ENCODE peak calls at places on chromosomes 7 and 10, in ten cellular contexts. X, M, V, D, J, K, A, R, H and W are unnamed samples.
A peak's percentile ranks its signal among the peaks of the same experiment; 100 is the strongest.

GRCh38 chr7:143434660-143435059 is 8.6 kb upstream of the TAS2R60 start:
- DNase-seq in V (no peak), D (peak; percentile 77), X (no peak), R (no peak), J (no peak), A (no peak), M (no peak), H (peak; percentile 17), K (peak; percentile 91), W (peak; percentile 6)

GRCh38 chr7:131039836-131040235 is 287.8 kb upstream of the MKLN1 start:
- DNase-seq in V (no peak), D (peak; percentile 37), K (peak; percentile 43), R (no peak), M (no peak), A (no peak), X (no peak), H (no peak), J (no peak), W (no peak)

GRCh38 chr10:71582019-71582418 is 137.6 kb downstream of the C10orf105 start:
- DNase-seq in H (peak; percentile 68), K (peak; percentile 47), V (no peak), M (no peak), R (no peak), X (no peak), D (peak; percentile 24), J (no peak), A (peak; percentile 71), W (no peak)

GRCh38 chr10:89789188-89789587 is 87.8 kb downstream of the KIF20B start:
- DNase-seq in J (no peak), X (no peak), R (no peak), K (no peak), M (no peak), H (no peak), A (no peak), D (no peak), V (no peak), W (no peak)

GRCh38 chr10:59234814-59235429 is 58.5 kb downstream of the PHYHIPL start:
- DNase-seq in M (peak; percentile 26), D (peak; percentile 66), X (peak; percentile 16), K (peak; percentile 68), A (peak; percentile 10), R (peak; percentile 23), H (peak; percentile 25), J (no peak), V (no peak), W (no peak)

GRCh38 chr7:90239625-90240228 is 5.2 kb upstream of the CFAP69 start:
- DNase-seq in X (no peak), A (no peak), D (no peak), H (no peak), K (no peak), J (no peak), V (no peak), R (no peak), M (no peak), W (no peak)

GRCh38 chr7:28570970-28571288 is 158.6 kb downstream of the CREB5 start:
- DNase-seq in X (no peak), D (peak; percentile 61), A (no peak), H (peak; percentile 39), V (no peak), R (peak; percentile 82), M (no peak), K (peak; percentile 70), J (no peak), W (no peak)

GRCh38 chr10:45500798-45501197 is 126.8 kb downstream of the ALOX5 start:
- DNase-seq in R (no peak), V (no peak), D (no peak), K (no peak), M (no peak), H (no peak), X (no peak), J (no peak), A (no peak), W (no peak)

GRCh38 chr7:123472751-123473150 is 61.6 kb downstream of the IQUB start:
- DNase-seq in X (no peak), V (no peak), D (no peak), H (no peak), M (no peak), A (no peak), J (no peak), R (no peak), K (no peak), W (no peak)

GRCh38 chr7:149330914-149331567 is 69.0 kb downstream of the ZNF783 start:
- DNase-seq in A (no peak), X (no peak), M (no peak), H (no peak), K (peak; percentile 32), D (peak; percentile 19), R (peak; percentile 5), J (no peak), V (no peak), W (no peak)

GRCh38 chr10:9188022-9188810 is 1133.7 kb downstream of the GATA3 start:
- DNase-seq in V (no peak), M (no peak), D (no peak), R (no peak), H (no peak), A (no peak), K (no peak), J (no peak), X (no peak), W (no peak)

GRCh38 chr7:41816111-41816510 is 113.2 kb upstream of the INHBA start:
- DNase-seq in H (no peak), A (no peak), J (no peak), M (peak; percentile 96), V (no peak), R (peak; percentile 51), K (no peak), X (peak; percentile 60), D (no peak), W (no peak)

GRCh38 chr7:116249969-116250553 is 39.7 kb downstream of the TES start:
- DNase-seq in R (no peak), A (peak; percentile 51), H (peak; percentile 36), V (no peak), K (peak; percentile 78), D (peak; percentile 65), J (no peak), X (no peak), M (peak; percentile 38), W (no peak)

GRCh38 chr7:154304740-154305679 is 252.8 kb downstream of the DPP6 start:
- DNase-seq in V (no peak), K (no peak), J (no peak), D (no peak), M (no peak), X (no peak), A (peak; percentile 72), R (no peak), H (no peak), W (no peak)

GRCh38 chr7:100673942-100674431 is 447 bp downstream of the GNB2 start:
- DNase-seq in H (peak; percentile 56), V (no peak), K (peak; percentile 29), M (peak; percentile 51), D (peak; percentile 32), J (no peak), X (no peak), R (peak; percentile 48), A (no peak), W (no peak)

GRCh38 chr10:122642726-122643605 is 56.7 kb downstream of the C10orf120 start:
- DNase-seq in J (no peak), A (no peak), M (no peak), K (no peak), D (no peak), V (no peak), X (no peak), H (no peak), R (no peak), W (no peak)

GRCh38 chr10:31399631-31400030 is 80.6 kb downstream of the ZEB1 start:
- DNase-seq in A (peak; percentile 11), V (no peak), K (no peak), D (peak; percentile 51), X (no peak), R (no peak), H (peak; percentile 28), J (no peak), M (no peak), W (no peak)

GRCh38 chr10:24453973-24454372 is 245.0 kb downstream of the KIAA1217 start:
- DNase-seq in V (no peak), K (no peak), J (no peak), A (no peak), D (no peak), X (no peak), R (no peak), M (no peak), H (no peak), W (no peak)

GRCh38 chr10:129689681-129690080 is 222.6 kb downstream of the MGMT start:
- DNase-seq in M (no peak), D (no peak), K (no peak), X (no peak), H (peak; percentile 51), A (no peak), V (no peak), J (no peak), R (no peak), W (no peak)

GRCh38 chr10:4181075-4181474 is 396.1 kb upstream of the KLF6 start:
- DNase-seq in H (peak; percentile 48), J (no peak), R (no peak), X (no peak), A (no peak), M (no peak), V (no peak), D (no peak), K (no peak), W (no peak)

GRCh38 chr7:1845536-1846311 is 175.6 kb downstream of the ELFN1 start:
- DNase-seq in M (no peak), V (no peak), D (no peak), H (no peak), R (no peak), X (no peak), K (no peak), J (no peak), A (no peak), W (no peak)

GRCh38 chr7:46215987-46216567 is 295.0 kb upstream of the IGFBP3 start:
- DNase-seq in X (no peak), A (peak; percentile 53), K (no peak), M (no peak), H (no peak), J (no peak), R (peak; percentile 99), V (no peak), D (no peak), W (no peak)

GRCh38 chr10:31374146-31374696 is 55.2 kb downstream of the ZEB1 start:
- DNase-seq in H (no peak), A (no peak), X (no peak), V (no peak), R (no peak), D (peak; percentile 20), M (no peak), K (peak; percentile 55), J (no peak), W (no peak)

GRCh38 chr7:20191044-20191867 is 25.9 kb downstream of the MACC1 start:
- DNase-seq in X (no peak), R (no peak), K (no peak), H (no peak), V (no peak), D (no peak), M (peak; percentile 30), J (no peak), A (no peak), W (no peak)

GRCh38 chr7:158109364-158110033 is 478.1 kb downstream of the PTPRN2 start:
- DNase-seq in D (peak; percentile 13), M (no peak), R (peak; percentile 21), K (peak; percentile 9), A (no peak), J (no peak), X (no peak), V (no peak), H (no peak), W (no peak)

GRCh38 chr10:86635402-86635801 is 18.9 kb upstream of the OPN4 start:
- DNase-seq in X (no peak), D (peak; percentile 53), H (peak; percentile 88), M (no peak), R (no peak), V (no peak), A (no peak), K (peak; percentile 77), J (no peak), W (no peak)